ENCODE peak calls at places on chromosome 1, in nine cellular contexts. Z, U, J, V, I, A, T, W and G are unnamed samples. For H3K4me1, the result is how much of the 10 kb centered on the place peaks cover.

GRCh38 chr1:24384251-24385090 is 29.1 kb downstream of the STPG1 start:
- DNase-seq in Z (peak), U (peak), J (no peak), V (no peak), I (no peak), A (no peak), T (no peak), W (peak), G (no peak)

GRCh38 chr1:4650486-4650885 is 3.9 kb upstream of the AJAP1 start:
- DNase-seq in Z (no peak), U (no peak), J (no peak), V (no peak), I (no peak), A (no peak), T (no peak), W (peak), G (no peak)

GRCh38 chr1:91791691-91792392 is 94.1 kb downstream of the TGFBR3 start:
- DNase-seq in Z (no peak), U (no peak), J (no peak), V (no peak), I (no peak), A (no peak), T (no peak), W (no peak), G (no peak)

GRCh38 chr1:197915797-197916686 is 1.1 kb upstream of the LHX9 start:
- DNase-seq in Z (no peak), U (no peak), J (peak), V (peak), I (peak), A (peak), T (peak), W (peak), G (no peak)

GRCh38 chr1:10520952-10521351 is 46.2 kb downstream of the PEX14 start:
- DNase-seq in Z (no peak), U (no peak), J (no peak), V (no peak), I (no peak), A (no peak), T (no peak), W (no peak), G (no peak)

GRCh38 chr1:44029260-44029910 is 1.9 kb downstream of the SLC6A9 start:
- DNase-seq in Z (no peak), U (no peak), J (no peak), V (no peak), I (no peak), A (peak), T (peak), W (no peak), G (no peak)

GRCh38 chr1:51990478-51990965 is at the start of gene RAB3B:
- DNase-seq in Z (no peak), U (peak), J (peak), V (peak), I (peak), A (peak), T (peak), W (peak), G (no peak)

GRCh38 chr1:96418969-96419368 is 302.6 kb upstream of the PTBP2 start:
- DNase-seq in Z (no peak), U (no peak), J (no peak), V (no peak), I (no peak), A (no peak), T (no peak), W (no peak), G (no peak)

GRCh38 chr1:11337536-11338350 is 64.7 kb downstream of the UBIAD1 start:
- DNase-seq in Z (no peak), U (peak), J (peak), V (peak), I (peak), A (peak), T (peak), W (no peak), G (no peak)

GRCh38 chr1:171590022-171590421 is 32.0 kb upstream of the MYOCOS start:
- DNase-seq in Z (no peak), U (no peak), J (no peak), V (no peak), I (no peak), A (no peak), T (no peak), W (peak), G (no peak)

GRCh38 chr1:228804640-228805413 is 69.5 kb downstream of the RHOU start:
- DNase-seq in Z (no peak), U (peak), J (no peak), V (no peak), I (no peak), A (no peak), T (no peak), W (no peak), G (no peak)

GRCh38 chr1:176691251-176692228 is 228.6 kb downstream of the PAPPA2 start:
- DNase-seq in Z (no peak), U (no peak), J (no peak), V (no peak), I (peak), A (peak), T (peak), W (peak), G (no peak)

DNA sequence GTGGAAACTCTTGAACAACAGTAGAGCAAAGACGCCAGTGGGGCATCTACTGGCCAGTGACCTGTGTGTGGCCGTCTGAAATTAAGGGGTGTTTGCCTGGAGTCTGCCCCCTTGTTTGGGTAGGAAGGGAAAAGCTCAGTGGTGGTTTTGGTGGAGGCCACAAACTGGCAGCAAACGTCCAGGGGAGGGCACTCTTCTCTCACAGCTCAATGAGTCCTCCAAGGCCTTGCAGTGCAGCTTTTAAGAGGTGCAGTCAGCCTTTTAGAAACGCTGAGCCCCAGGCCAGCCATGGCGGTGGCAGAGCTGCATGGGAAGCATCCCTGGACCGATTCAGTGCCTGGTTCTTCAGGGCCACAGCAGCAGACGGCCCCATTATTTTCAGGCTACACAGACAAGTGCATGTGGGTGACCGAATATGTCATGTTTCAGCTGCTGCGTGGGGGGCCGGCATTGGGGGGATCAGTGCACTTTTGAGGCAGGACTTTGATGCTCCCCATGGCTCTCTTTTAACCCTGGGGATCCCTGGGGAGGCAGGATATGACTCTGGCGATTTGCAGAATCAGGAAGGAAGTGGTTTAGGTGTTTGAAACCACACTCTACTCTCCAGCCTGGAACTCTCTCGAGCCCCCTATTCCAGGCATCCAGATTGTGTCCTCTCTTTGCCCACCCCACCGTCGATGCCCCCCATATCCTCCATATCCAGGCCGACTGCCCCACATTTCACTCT is 414.0 kb downstream of the PRDM2 start:
- DNase-seq in Z (peak), U (no peak), J (peak), V (peak), I (peak), A (peak), T (peak), W (peak), G (no peak)
- TF ChIP-seq CTCF in Z (peak), U (no peak), J (no peak), V (peak), I (peak), A (peak), T (peak), W (peak), G (peak)

DNA sequence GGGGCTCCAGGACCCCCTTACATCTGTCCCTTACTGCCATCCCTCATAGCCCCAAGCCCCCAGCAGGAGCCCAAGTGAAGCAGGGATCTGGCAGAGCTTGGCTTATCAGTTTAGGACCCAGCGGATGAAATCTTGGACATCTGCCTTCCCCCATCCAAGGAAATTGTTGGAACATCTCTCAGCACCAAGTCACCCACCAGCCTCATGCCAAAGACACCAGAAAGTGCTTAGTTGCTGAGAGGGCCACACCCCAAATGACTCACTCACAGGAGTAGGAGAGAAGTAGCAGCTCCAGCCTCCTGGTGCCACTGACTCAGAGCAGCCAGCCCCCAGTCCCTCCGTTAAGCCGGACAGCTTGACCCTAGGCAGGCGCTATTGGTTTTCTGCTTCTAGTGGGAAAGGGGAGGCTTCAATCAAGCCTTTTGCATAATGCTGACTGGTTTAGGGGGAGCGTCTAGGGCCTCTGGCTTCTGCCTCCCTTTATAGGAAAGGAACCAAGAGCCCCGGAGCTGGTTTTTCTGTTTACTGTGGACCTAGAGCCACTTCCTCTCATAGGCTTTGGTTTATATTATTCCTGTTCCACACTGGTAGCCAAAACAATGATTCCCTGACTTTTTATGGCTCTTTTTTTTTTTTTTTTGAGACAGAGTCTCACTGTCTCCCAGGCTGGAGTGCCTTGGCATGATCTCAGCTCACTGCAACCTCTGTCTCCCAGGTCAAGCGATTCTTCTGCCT is 114.2 kb upstream of the IPO9 start:
- DNase-seq in Z (peak), U (peak), J (peak), V (peak), I (peak), A (peak), T (peak), W (peak), G (peak)
- H3K4me1 ChIP-seq in Z (under half), U (half or more), J (under half), V (half or more), I (under half), A (under half), T (half or more), W (half or more), G (half or more)

GRCh38 chr1:111516008-111516535 is 12.6 kb upstream of the ADORA3 start:
- DNase-seq in Z (peak), U (peak), J (no peak), V (peak), I (peak), A (peak), T (peak), W (peak), G (no peak)
- TF ChIP-seq CTCF in Z (peak), U (no peak), J (no peak), V (peak), I (no peak), A (peak), T (peak), W (peak), G (no peak)

DNA sequence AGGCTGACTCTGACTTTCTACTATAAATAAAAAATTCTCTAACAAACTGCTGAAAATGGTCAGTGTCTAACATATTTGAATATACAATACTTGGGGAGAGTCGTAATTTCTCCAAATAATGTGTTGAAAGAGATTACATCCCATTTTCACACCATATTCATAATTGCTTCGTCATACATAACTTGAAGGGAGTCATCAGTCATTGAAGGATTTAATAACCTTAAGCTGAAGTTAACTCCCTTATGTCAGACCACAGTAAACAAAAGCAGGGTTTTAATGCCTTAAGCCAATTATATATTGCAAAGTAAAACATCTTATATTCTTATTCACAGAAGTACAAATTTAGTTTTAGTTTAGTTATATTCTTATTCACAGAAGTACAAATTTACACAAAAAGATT is 129.9 kb downstream of the RERE start:
- DNase-seq in Z (no peak), U (no peak), J (no peak), V (no peak), I (no peak), A (no peak), T (no peak), W (no peak), G (no peak)
- H3K4me1 ChIP-seq in Z (under half), U (under half), J (under half), V (under half), I (under half), A (under half), T (under half), W (under half), G (half or more)